ENCODE peak calls at places on chromosomes 3 and 15, in six cellular contexts. F, T, P, D, R and N are unnamed samples.

GRCh38 chr3:172449468-172450149 is 1.4 kb upstream of the GHSR start:
- DNase-seq in D (no peak), R (peak), F (peak), P (no peak), T (peak), N (no peak)

GRCh38 chr15:69757186-69757585 is 304.6 kb downstream of the RPLP1 start:
- DNase-seq in R (no peak), P (no peak), T (no peak), D (peak), F (peak), N (no peak)

GRCh38 chr3:157120071-157120892 is 39.7 kb downstream of the CCNL1 start:
- DNase-seq in P (no peak), F (no peak), T (peak), R (no peak), D (no peak), N (no peak)

GRCh38 chr3:134527037-134527436 is 41.2 kb downstream of the CEP63 start:
- DNase-seq in D (no peak), P (no peak), T (no peak), F (peak), R (no peak), N (no peak)

GRCh38 chr15:61155741-61156700 is 73.1 kb downstream of the RORA start:
- DNase-seq in P (no peak), R (peak), D (peak), F (peak), T (peak), N (no peak)

GRCh38 chr15:37893309-37893708 is 41.1 kb upstream of the TMCO5A start:
- DNase-seq in D (no peak), T (no peak), P (no peak), R (no peak), F (no peak), N (no peak)

GRCh38 chr3:159123877-159124276 is 322.0 kb downstream of the MFSD1 start:
- DNase-seq in F (no peak), D (no peak), P (no peak), R (no peak), T (no peak), N (no peak)

GRCh38 chr3:146166450-146167222 is 5.7 kb upstream of the PLOD2 start:
- DNase-seq in F (peak), R (no peak), D (peak), P (no peak), T (peak), N (no peak)

GRCh38 chr3:195034541-195034940 is 236.4 kb downstream of the XXYLT1 start:
- DNase-seq in D (no peak), P (no peak), R (no peak), T (no peak), F (no peak), N (no peak)

GRCh38 chr15:45641374-45641778 is 6.5 kb downstream of the SQOR start:
- DNase-seq in R (no peak), D (peak), F (peak), P (no peak), T (peak), N (no peak)

GRCh38 chr3:120625199-120625598 is 29.1 kb downstream of the NDUFB4 start:
- DNase-seq in D (no peak), T (peak), R (no peak), P (no peak), F (no peak), N (no peak)

GRCh38 chr3:169940486-169941181 is 26.0 kb upstream of the SEC62 start:
- DNase-seq in R (no peak), D (no peak), T (no peak), F (no peak), P (peak), N (no peak)

GRCh38 chr3:169945313-169945712 is 21.3 kb upstream of the SEC62 start:
- DNase-seq in T (no peak), P (peak), F (no peak), D (no peak), R (no peak), N (no peak)

GRCh38 chr3:169939751-169940150 is 26.9 kb upstream of the SEC62 start:
- DNase-seq in P (peak), D (no peak), T (no peak), F (no peak), R (no peak), N (no peak)

GRCh38 chr3:169939320-169939719 is 27.3 kb upstream of the SEC62 start:
- DNase-seq in P (peak), R (no peak), T (no peak), D (no peak), F (no peak), N (no peak)
- H3K27ac ChIP-seq in P (peak), R (no peak), T (no peak), D (no peak), F (no peak), N (no peak)

GRCh38 chr3:127385540-127385870 is 97.7 kb upstream of the PRR20G start:
- DNase-seq in R (no peak), D (no peak), T (no peak), P (no peak), F (no peak), N (no peak)

GRCh38 chr3:127386490-127386889 is 98.6 kb upstream of the PRR20G start:
- DNase-seq in P (no peak), D (no peak), T (no peak), R (no peak), F (no peak), N (no peak)

GRCh38 chr3:127387119-127387518 is 99.3 kb upstream of the PRR20G start:
- DNase-seq in F (no peak), T (no peak), D (no peak), R (peak), P (no peak), N (no peak)

GRCh38 chr3:127384717-127385539 is 97.1 kb upstream of the PRR20G start:
- DNase-seq in F (no peak), P (no peak), R (no peak), T (no peak), D (no peak), N (no peak)

GRCh38 chr3:127383656-127384179 is 95.9 kb upstream of the PRR20G start:
- DNase-seq in P (no peak), T (no peak), R (no peak), D (no peak), F (no peak), N (no peak)
- TF ChIP-seq CTCF in P (no peak), T (no peak), R (no peak), D (no peak), F (no peak), N (no peak)

GRCh38 chr3:9951598-9951961 is 628 bp downstream of the PRRT3 start:
- DNase-seq in D (no peak), F (no peak), T (no peak), R (no peak), P (no peak), N (no peak)
- H3K4me3 ChIP-seq in D (peak), F (peak), T (no peak), R (peak), P (peak), N (peak)

DNA sequence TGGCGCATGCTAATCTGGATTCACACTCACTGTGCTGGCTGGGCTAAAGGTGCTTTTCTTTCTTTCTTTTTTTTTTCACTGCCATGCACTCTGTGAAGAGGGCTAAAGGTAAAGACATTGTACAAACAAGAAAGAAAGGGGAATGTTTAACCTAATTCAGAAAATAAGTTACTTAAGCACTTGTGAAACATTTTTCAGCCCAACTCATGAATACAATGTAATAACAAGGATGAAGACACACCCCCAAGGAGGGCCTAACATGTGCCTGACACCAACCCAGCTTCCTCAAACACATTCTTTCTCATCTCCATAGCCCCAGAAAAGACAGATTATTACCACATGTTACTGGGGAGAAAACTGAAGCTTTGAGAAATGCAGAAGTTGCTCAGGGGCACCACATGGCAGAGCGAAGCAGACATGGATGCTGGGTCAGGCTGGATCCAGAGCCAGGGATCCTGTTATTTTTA is 5.7 kb downstream of the STIMATE start:
- DNase-seq in R (no peak), T (no peak), F (no peak), P (no peak), D (no peak), N (no peak)
- H3K27ac ChIP-seq in R (peak), T (peak), F (no peak), P (no peak), D (no peak), N (no peak)

DNA sequence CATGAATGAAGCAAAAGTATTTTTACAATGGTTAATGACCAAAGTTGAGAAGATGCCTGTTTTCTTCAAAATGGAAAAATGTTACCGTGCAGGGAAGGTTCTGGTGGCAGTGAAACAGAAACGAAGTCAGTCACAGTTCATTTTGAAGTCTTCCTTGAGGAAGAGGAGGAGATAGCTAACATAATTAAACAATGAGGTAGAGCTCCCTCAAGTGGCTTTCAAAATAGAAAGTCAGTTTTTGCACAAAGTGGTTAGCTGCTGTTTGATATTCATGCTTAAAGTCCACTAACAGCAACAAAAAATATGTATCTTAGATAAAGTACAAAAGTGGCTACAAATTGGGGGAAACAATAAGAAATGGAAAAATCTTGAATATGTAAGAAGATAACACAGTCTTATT is 87.3 kb downstream of the TFG start:
- DNase-seq in F (peak), T (no peak), P (peak), D (peak), R (no peak), N (no peak)
- TF ChIP-seq CTCF in F (peak), T (peak), P (peak), D (peak), R (no peak), N (peak)

GRCh38 chr3:101939391-101939790 is 90.1 kb downstream of the NFKBIZ start:
- DNase-seq in P (no peak), T (no peak), F (no peak), D (no peak), R (no peak), N (no peak)

GRCh38 chr3:101943028-101943427 is 93.7 kb downstream of the NFKBIZ start:
- DNase-seq in R (no peak), T (no peak), P (peak), D (no peak), F (peak), N (no peak)

GRCh38 chr3:101942356-101942755 is 93.0 kb downstream of the NFKBIZ start:
- DNase-seq in D (no peak), P (peak), R (no peak), T (no peak), F (no peak), N (no peak)

GRCh38 chr3:101940521-101940992 is 91.2 kb downstream of the NFKBIZ start:
- DNase-seq in T (no peak), P (no peak), F (peak), R (peak), D (peak), N (no peak)

DNA sequence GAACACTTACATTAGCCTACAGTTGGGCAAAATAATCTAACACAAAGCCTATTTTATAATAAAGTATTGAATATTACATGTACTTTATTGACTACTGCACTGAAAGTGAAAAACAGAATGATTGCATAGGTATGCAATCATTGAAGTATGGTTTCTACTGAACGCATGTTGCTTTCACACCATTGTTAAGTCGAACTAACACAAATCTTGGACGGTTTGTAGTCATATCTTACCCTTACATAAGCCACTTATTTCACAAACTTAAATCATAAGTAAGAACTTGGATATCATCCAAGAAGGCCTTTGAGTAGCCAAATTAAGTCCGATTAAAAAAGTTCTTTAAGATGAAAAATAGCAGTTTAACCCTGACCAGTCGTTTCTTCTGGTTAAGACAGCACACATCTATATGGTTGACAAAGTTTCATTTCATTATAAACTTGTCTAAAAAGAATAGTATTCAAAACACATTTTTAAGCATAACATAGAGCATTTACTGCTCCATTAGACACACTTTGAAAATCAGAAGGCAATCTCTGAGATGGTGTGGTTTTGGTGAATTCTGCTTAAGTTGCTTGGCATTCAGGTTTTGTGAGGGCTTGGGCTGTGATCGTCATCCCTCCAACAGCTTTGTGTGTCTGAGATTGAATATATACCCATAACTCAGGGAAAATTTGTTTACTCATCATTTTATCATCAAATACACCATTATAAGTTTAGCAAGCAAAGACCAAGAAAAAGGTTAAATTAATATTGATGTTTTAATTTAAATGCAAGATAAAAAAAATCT is 92.1 kb downstream of the NFKBIZ start:
- DNase-seq in P (no peak), T (no peak), R (no peak), F (no peak), D (no peak), N (no peak)
- H3K4me3 ChIP-seq in P (no peak), T (no peak), R (no peak), F (no peak), D (no peak), N (no peak)